ENCODE peak calls at places on chromosomes 3 and 15, in four cellular contexts. One of them, this sample, is unnamed.

GRCh38 chr3:29420106-29420505 is 139.2 kb downstream of the RBMS3 start:
- DNase-seq in RWPE1: no peak
- DNase-seq in fibroblast of pulmonary artery: no peak
- DNase-seq in AG09319: no peak
- DNase-seq in this sample: no peak

GRCh38 chr15:85583404-85584390 is 203.3 kb downstream of the AKAP13 start:
- DNase-seq in RWPE1: peak; percentile 64
- DNase-seq in AG09319: no peak
- DNase-seq in fibroblast of pulmonary artery: no peak
- DNase-seq in this sample: peak; percentile 20

GRCh38 chr15:68698708-68699107 is 119.9 kb downstream of the CORO2B start:
- DNase-seq in AG09319: no peak
- DNase-seq in RWPE1: no peak
- DNase-seq in fibroblast of pulmonary artery: no peak
- DNase-seq in this sample: no peak

GRCh38 chr3:194879991-194880939 is 194.6 kb downstream of the FAM43A start:
- DNase-seq in RWPE1: no peak
- DNase-seq in AG09319: no peak
- DNase-seq in fibroblast of pulmonary artery: peak; percentile 83
- DNase-seq in this sample: no peak

GRCh38 chr15:58909616-58910015 is 23.9 kb downstream of the SLTM start:
- DNase-seq in fibroblast of pulmonary artery: no peak
- DNase-seq in RWPE1: no peak
- DNase-seq in AG09319: no peak
- DNase-seq in this sample: no peak

GRCh38 chr3:172341482-172342059 is 106.7 kb downstream of the GHSR start:
- DNase-seq in fibroblast of pulmonary artery: peak; percentile 76
- DNase-seq in RWPE1: peak; percentile 33
- DNase-seq in AG09319: no peak
- DNase-seq in this sample: peak; percentile 67

GRCh38 chr15:52804526-52805081 is 14.5 kb upstream of the ONECUT1 start:
- DNase-seq in fibroblast of pulmonary artery: no peak
- DNase-seq in AG09319: no peak
- DNase-seq in RWPE1: no peak
- DNase-seq in this sample: no peak

GRCh38 chr15:51368751-51369450 is 27.4 kb downstream of the GLDN start:
- DNase-seq in RWPE1: no peak
- DNase-seq in AG09319: peak; percentile 63
- DNase-seq in fibroblast of pulmonary artery: peak; percentile 35
- DNase-seq in this sample: peak; percentile 60

GRCh38 chr3:50582083-50582482 is 12.8 kb downstream of the HEMK1 start:
- DNase-seq in fibroblast of pulmonary artery: no peak
- DNase-seq in AG09319: no peak
- DNase-seq in RWPE1: no peak
- DNase-seq in this sample: no peak

GRCh38 chr3:133037440-133037839 is 751 bp upstream of the TMEM108 start:
- DNase-seq in RWPE1: no peak
- DNase-seq in AG09319: no peak
- DNase-seq in fibroblast of pulmonary artery: no peak
- DNase-seq in this sample: no peak

GRCh38 chr3:193240850-193241706 is at the start of gene PLAAT1:
- DNase-seq in RWPE1: peak; percentile 87
- DNase-seq in fibroblast of pulmonary artery: peak; percentile 33
- DNase-seq in AG09319: no peak
- DNase-seq in this sample: peak; percentile 36

GRCh38 chr3:195580733-195581443 is 2.9 kb downstream of the APOD start:
- DNase-seq in RWPE1: no peak
- DNase-seq in fibroblast of pulmonary artery: peak; percentile 38
- DNase-seq in AG09319: peak; percentile 47
- DNase-seq in this sample: no peak

GRCh38 chr3:99021466-99021865 is 120.0 kb upstream of the DCBLD2 start:
- DNase-seq in RWPE1: no peak
- DNase-seq in fibroblast of pulmonary artery: no peak
- DNase-seq in AG09319: no peak
- DNase-seq in this sample: no peak

GRCh38 chr15:95693917-95694316 is 636.6 kb upstream of the NR2F2 start:
- DNase-seq in AG09319: no peak
- DNase-seq in fibroblast of pulmonary artery: peak; percentile 23
- DNase-seq in RWPE1: no peak
- DNase-seq in this sample: no peak

GRCh38 chr3:194364652-194365434 is 4.7 kb downstream of the LRRC15 start:
- DNase-seq in AG09319: no peak
- DNase-seq in fibroblast of pulmonary artery: peak; percentile 71
- DNase-seq in RWPE1: no peak
- DNase-seq in this sample: peak; percentile 15

GRCh38 chr3:105254154-105254553 is 112.6 kb upstream of the ALCAM start:
- DNase-seq in AG09319: no peak
- DNase-seq in fibroblast of pulmonary artery: no peak
- DNase-seq in RWPE1: no peak
- DNase-seq in this sample: no peak

GRCh38 chr3:184560531-184560930 is 1.1 kb upstream of the EPHB3 start:
- DNase-seq in RWPE1: no peak
- DNase-seq in AG09319: no peak
- DNase-seq in fibroblast of pulmonary artery: no peak
- DNase-seq in this sample: no peak

GRCh38 chr3:108590443-108590842 is 921 bp downstream of the DZIP3 start:
- DNase-seq in RWPE1: no peak
- DNase-seq in fibroblast of pulmonary artery: no peak
- DNase-seq in AG09319: no peak
- DNase-seq in this sample: no peak

GRCh38 chr15:78995921-78996780 is 51.3 kb upstream of the CTSH start:
- DNase-seq in fibroblast of pulmonary artery: no peak
- DNase-seq in AG09319: no peak
- DNase-seq in RWPE1: no peak
- DNase-seq in this sample: no peak

GRCh38 chr15:42691308-42691707 is 45.6 kb downstream of the CDAN1 start:
- DNase-seq in AG09319: no peak
- DNase-seq in RWPE1: no peak
- DNase-seq in fibroblast of pulmonary artery: no peak
- DNase-seq in this sample: no peak

GRCh38 chr3:106609666-106610301 is 741.0 kb upstream of the CBLB start:
- DNase-seq in AG09319: peak; percentile 79
- DNase-seq in fibroblast of pulmonary artery: peak; percentile 96
- DNase-seq in RWPE1: peak; percentile 22
- DNase-seq in this sample: peak; percentile 85

GRCh38 chr3:38738630-38739395 is 77.2 kb downstream of the SCN10A start:
- DNase-seq in fibroblast of pulmonary artery: peak; percentile 60
- DNase-seq in AG09319: no peak
- DNase-seq in RWPE1: no peak
- DNase-seq in this sample: peak; percentile 71

GRCh38 chr15:88638626-88639372 is at the start of gene ISG20:
- DNase-seq in fibroblast of pulmonary artery: peak; percentile 99
- DNase-seq in RWPE1: peak; percentile 100
- DNase-seq in AG09319: peak; percentile 90
- DNase-seq in this sample: peak; percentile 98
- TF ChIP-seq CTCF in fibroblast of pulmonary artery: peak; percentile 47
- TF ChIP-seq CTCF in RWPE1: peak; percentile 84
- TF ChIP-seq CTCF in AG09319: peak; percentile 34
- TF ChIP-seq CTCF in this sample: peak; percentile 23

GRCh38 chr3:114299421-114299820 is 5.6 kb downstream of the TIGIT start:
- DNase-seq in RWPE1: peak; percentile 29
- DNase-seq in fibroblast of pulmonary artery: peak; percentile 36
- DNase-seq in AG09319: no peak
- DNase-seq in this sample: peak; percentile 46
- TF ChIP-seq CTCF in RWPE1: peak; percentile 17
- TF ChIP-seq CTCF in fibroblast of pulmonary artery: peak; percentile 52
- TF ChIP-seq CTCF in AG09319: peak; percentile 25
- TF ChIP-seq CTCF in this sample: peak; percentile 23

DNA sequence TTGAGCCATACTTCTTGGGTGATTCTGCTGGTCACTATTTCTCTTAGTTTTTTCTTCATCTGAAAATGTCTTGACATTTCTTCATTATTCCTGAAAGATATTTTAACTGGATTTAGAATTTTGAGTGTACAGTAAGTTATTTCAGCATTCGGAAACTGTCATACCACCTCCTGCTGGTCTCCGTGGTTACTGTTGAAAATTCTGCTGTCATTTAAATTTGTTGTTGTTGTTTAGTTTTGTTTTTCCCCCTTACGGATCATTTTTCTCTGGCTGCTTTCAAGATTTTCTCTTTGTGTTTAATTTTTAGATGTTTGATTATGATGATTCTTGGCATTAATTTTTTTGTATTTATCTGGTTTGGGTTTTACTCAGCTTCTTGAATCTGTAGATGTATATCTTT is 100.5 kb downstream of the CHRNA7 start:
- DNase-seq in fibroblast of pulmonary artery: no peak
- DNase-seq in AG09319: no peak
- DNase-seq in RWPE1: no peak
- DNase-seq in this sample: no peak
- TF ChIP-seq CTCF in fibroblast of pulmonary artery: no peak
- TF ChIP-seq CTCF in AG09319: no peak
- TF ChIP-seq CTCF in RWPE1: no peak
- TF ChIP-seq CTCF in this sample: no peak

GRCh38 chr3:4738737-4739274 is 240.4 kb upstream of the BHLHE40 start:
- DNase-seq in fibroblast of pulmonary artery: no peak
- DNase-seq in AG09319: no peak
- DNase-seq in RWPE1: no peak
- DNase-seq in this sample: peak; percentile 84
- TF ChIP-seq CTCF in fibroblast of pulmonary artery: no peak
- TF ChIP-seq CTCF in AG09319: no peak
- TF ChIP-seq CTCF in RWPE1: no peak
- TF ChIP-seq CTCF in this sample: no peak

GRCh38 chr3:34256791-34257190 is 458.4 kb downstream of the PDCD6IP start:
- DNase-seq in AG09319: no peak
- DNase-seq in fibroblast of pulmonary artery: no peak
- DNase-seq in RWPE1: no peak
- DNase-seq in this sample: no peak

GRCh38 chr3:34263014-34263714 is 464.7 kb downstream of the PDCD6IP start:
- DNase-seq in RWPE1: no peak
- DNase-seq in fibroblast of pulmonary artery: no peak
- DNase-seq in AG09319: no peak
- DNase-seq in this sample: no peak

GRCh38 chr3:34258271-34259015 is 460.0 kb downstream of the PDCD6IP start:
- DNase-seq in AG09319: no peak
- DNase-seq in RWPE1: no peak
- DNase-seq in fibroblast of pulmonary artery: no peak
- DNase-seq in this sample: no peak

GRCh38 chr3:34260991-34261365 is 462.5 kb downstream of the PDCD6IP start:
- DNase-seq in RWPE1: no peak
- DNase-seq in AG09319: no peak
- DNase-seq in fibroblast of pulmonary artery: peak; percentile 11
- DNase-seq in this sample: peak; percentile 3

GRCh38 chr3:34260266-34260990 is 462.0 kb downstream of the PDCD6IP start:
- DNase-seq in fibroblast of pulmonary artery: peak; percentile 70
- DNase-seq in AG09319: no peak
- DNase-seq in RWPE1: peak; percentile 15
- DNase-seq in this sample: peak; percentile 61
- TF ChIP-seq CTCF in fibroblast of pulmonary artery: peak; percentile 84
- TF ChIP-seq CTCF in AG09319: peak; percentile 67
- TF ChIP-seq CTCF in RWPE1: peak; percentile 50
- TF ChIP-seq CTCF in this sample: peak; percentile 45

GRCh38 chr15:60966746-60967145 is 262.4 kb downstream of the RORA start:
- DNase-seq in fibroblast of pulmonary artery: no peak
- DNase-seq in AG09319: no peak
- DNase-seq in RWPE1: no peak
- DNase-seq in this sample: no peak

GRCh38 chr15:60963557-60963956 is 265.5 kb downstream of the RORA start:
- DNase-seq in RWPE1: no peak
- DNase-seq in fibroblast of pulmonary artery: no peak
- DNase-seq in AG09319: no peak
- DNase-seq in this sample: no peak

GRCh38 chr15:60962087-60962486 is 267.0 kb downstream of the RORA start:
- DNase-seq in fibroblast of pulmonary artery: no peak
- DNase-seq in RWPE1: no peak
- DNase-seq in AG09319: no peak
- DNase-seq in this sample: no peak

GRCh38 chr15:60966316-60966715 is 262.8 kb downstream of the RORA start:
- DNase-seq in AG09319: no peak
- DNase-seq in fibroblast of pulmonary artery: no peak
- DNase-seq in RWPE1: no peak
- DNase-seq in this sample: no peak

DNA sequence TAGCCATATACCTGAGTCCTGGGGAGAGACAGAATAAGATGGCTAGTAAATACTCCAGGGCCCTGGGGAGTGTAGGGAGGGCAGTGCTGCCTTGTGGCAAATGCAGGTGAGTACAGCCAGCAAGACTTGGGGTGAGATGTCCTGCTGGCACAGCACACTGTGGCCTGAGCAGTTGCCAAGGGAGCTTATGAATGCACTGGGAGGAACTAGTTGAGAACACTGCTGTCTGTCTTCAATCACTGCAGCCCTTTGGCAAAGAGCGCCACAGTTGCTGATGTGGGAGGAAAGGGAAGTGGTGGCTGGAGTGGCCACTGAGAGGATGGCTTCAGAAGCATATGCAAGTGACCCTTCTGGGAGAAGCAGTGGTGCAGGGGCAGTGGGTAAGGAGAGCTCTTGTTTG is 264.6 kb downstream of the RORA start:
- DNase-seq in fibroblast of pulmonary artery: no peak
- DNase-seq in RWPE1: no peak
- DNase-seq in AG09319: no peak
- DNase-seq in this sample: peak; percentile 16
- TF ChIP-seq CTCF in fibroblast of pulmonary artery: no peak
- TF ChIP-seq CTCF in RWPE1: no peak
- TF ChIP-seq CTCF in AG09319: no peak
- TF ChIP-seq CTCF in this sample: no peak

DNA sequence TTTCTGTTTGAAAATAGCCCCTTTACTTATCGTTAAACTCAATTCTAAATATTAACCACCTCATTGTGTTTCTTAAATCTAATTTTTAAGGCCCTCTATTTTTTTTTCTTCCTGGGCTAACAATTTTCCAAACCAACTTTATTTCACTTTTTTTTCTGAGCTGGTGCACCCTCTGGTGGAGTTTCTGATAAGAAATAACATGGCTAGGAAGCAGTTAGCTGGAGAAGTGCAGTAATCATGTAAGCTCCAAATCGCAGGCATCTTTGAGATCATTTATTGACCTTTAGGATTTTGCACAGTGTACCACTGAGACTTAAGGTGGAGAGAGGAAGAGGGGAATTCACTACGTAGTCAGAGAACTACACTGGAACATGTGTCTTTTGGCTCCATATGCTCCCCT is 6.4 kb downstream of the TMEM207 start:
- DNase-seq in fibroblast of pulmonary artery: peak; percentile 54
- DNase-seq in AG09319: no peak
- DNase-seq in RWPE1: no peak
- DNase-seq in this sample: peak; percentile 30
- TF ChIP-seq CTCF in fibroblast of pulmonary artery: peak; percentile 48
- TF ChIP-seq CTCF in AG09319: peak; percentile 19
- TF ChIP-seq CTCF in RWPE1: peak; percentile 52
- TF ChIP-seq CTCF in this sample: peak; percentile 36

DNA sequence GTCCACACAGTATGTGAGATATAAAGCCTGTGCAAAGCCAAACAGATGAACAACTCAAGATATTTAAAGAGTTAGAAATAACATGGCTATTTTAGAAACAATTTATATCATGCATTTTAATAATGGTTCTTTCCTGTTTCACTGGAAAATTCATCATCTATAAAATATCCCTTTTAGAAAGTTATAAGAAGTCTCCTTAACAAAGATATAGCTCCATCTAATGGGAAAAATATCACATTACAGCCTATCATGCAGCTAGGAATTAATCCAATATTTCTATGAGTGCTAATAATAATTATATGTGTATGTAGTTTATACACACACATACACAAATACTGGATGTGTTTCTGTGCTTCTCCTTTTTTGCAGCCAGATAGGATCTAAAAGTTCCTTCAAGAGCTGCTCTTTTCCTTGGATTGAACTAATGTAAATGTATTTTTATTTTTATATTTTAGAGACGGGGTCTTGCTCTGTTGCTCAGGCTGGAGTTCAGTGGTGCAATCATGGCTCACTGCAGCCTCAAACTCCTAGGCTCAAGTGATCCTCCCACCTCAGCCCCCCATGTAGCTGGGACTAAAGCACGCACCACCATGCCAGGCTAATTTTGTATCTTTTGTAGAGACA is 21.6 kb downstream of the RPL22L1 start:
- DNase-seq in AG09319: no peak
- DNase-seq in fibroblast of pulmonary artery: peak; percentile 55
- DNase-seq in RWPE1: peak; percentile 37
- DNase-seq in this sample: peak; percentile 20
- TF ChIP-seq CTCF in AG09319: peak; percentile 41
- TF ChIP-seq CTCF in fibroblast of pulmonary artery: peak; percentile 47
- TF ChIP-seq CTCF in RWPE1: peak; percentile 72
- TF ChIP-seq CTCF in this sample: peak; percentile 56

This sample was measured in MCF 10A.